ENCODE peak calls at places on chromosomes 13 and 19, in five cellular contexts. D is caudate nucleus, R is NCI-H774, U is germinal center, J is NCI-H2171 treated with DMSO at 0.1 percent for 48 hours. Z is an unnamed sample.

GRCh38 chr13:67134322-67135129 is 95.6 kb downstream of the PCDH9 start:
- DNase-seq in U (no peak), D (no peak), R (no peak), J (peak; percentile 73), Z (no peak)

GRCh38 chr13:73224708-73225107 is 165.9 kb downstream of the KLF5 start:
- DNase-seq in D (no peak), J (no peak), R (no peak), U (no peak), Z (no peak)

GRCh38 chr13:24173775-24174174 is 13.3 kb downstream of the SPATA13 start:
- DNase-seq in U (no peak), R (no peak), J (no peak), D (no peak), Z (no peak)

GRCh38 chr19:1268392-1269064 is 604 bp upstream of the CIRBP start:
- DNase-seq in D (no peak), J (no peak), R (no peak), U (no peak), Z (no peak)

GRCh38 chr13:39818953-39819352 is 163.5 kb downstream of the COG6 start:
- DNase-seq in D (no peak), U (no peak), J (no peak), R (no peak), Z (no peak)

GRCh38 chr19:18900700-18901502 is 4.9 kb upstream of the CERS1 start:
- DNase-seq in U (no peak), R (no peak), J (no peak), D (no peak), Z (no peak)

GRCh38 chr19:45474941-45475516 is 7.2 kb downstream of the FOSB start:
- DNase-seq in R (no peak), D (no peak), U (no peak), J (no peak), Z (no peak)

GRCh38 chr13:106621833-106622232 is 53.9 kb upstream of the ARGLU1 start:
- DNase-seq in D (no peak), R (no peak), U (no peak), J (no peak), Z (no peak)

GRCh38 chr13:21069561-21070004 is 8.2 kb upstream of the LATS2 start:
- DNase-seq in U (no peak), R (no peak), D (no peak), J (no peak), Z (peak; percentile 57)

GRCh38 chr13:33676700-33677048 is 141.3 kb upstream of the RFC3 start:
- DNase-seq in R (peak; percentile 18), D (peak; percentile 23), J (peak; percentile 52), U (no peak), Z (no peak)

GRCh38 chr19:50500060-50500752 is 10.8 kb downstream of the JOSD2 start:
- DNase-seq in R (no peak), D (peak; percentile 17), J (no peak), U (no peak), Z (no peak)

GRCh38 chr13:93298741-93299140 is 72.1 kb downstream of the GPC6 start:
- DNase-seq in R (no peak), D (no peak), J (no peak), U (no peak), Z (no peak)

GRCh38 chr13:27424246-27425150 is at the start of gene GTF3A:
- DNase-seq in J (peak; percentile 68), D (peak; percentile 84), U (peak; percentile 96), R (peak; percentile 63), Z (no peak)

Z was measured in esophagus muscularis mucosa.